ENCODE peak calls at places on chromosome 17, in five cellular contexts. One of them, this sample, is unnamed.

GRCh38 chr17:1650731-1651558 is 1.3 kb upstream of the RILP start:
- DNase-seq in mammary epithelial cell: no peak
- DNase-seq in AG04450: no peak
- DNase-seq in heart right ventricle: no peak
- DNase-seq in choroid plexus epithelial cell: no peak
- DNase-seq in this sample: no peak

GRCh38 chr17:12955521-12955920 is 62.3 kb downstream of the ELAC2 start:
- DNase-seq in mammary epithelial cell: no peak
- DNase-seq in AG04450: no peak
- DNase-seq in heart right ventricle: no peak
- DNase-seq in choroid plexus epithelial cell: no peak
- DNase-seq in this sample: no peak

GRCh38 chr17:41486809-41487530 is 2.7 kb downstream of the KRT36 start:
- DNase-seq in mammary epithelial cell: no peak
- DNase-seq in AG04450: no peak
- DNase-seq in heart right ventricle: no peak
- DNase-seq in choroid plexus epithelial cell: no peak
- DNase-seq in this sample: no peak

GRCh38 chr17:27612160-27612767 is 18.7 kb upstream of the LGALS9 start:
- DNase-seq in mammary epithelial cell: no peak
- DNase-seq in AG04450: no peak
- DNase-seq in heart right ventricle: no peak
- DNase-seq in choroid plexus epithelial cell: peak
- DNase-seq in this sample: peak

GRCh38 chr17:83136931-83137330 is 57.5 kb downstream of the METRNL start:
- DNase-seq in mammary epithelial cell: no peak
- DNase-seq in AG04450: no peak
- DNase-seq in heart right ventricle: no peak
- DNase-seq in choroid plexus epithelial cell: no peak
- DNase-seq in this sample: no peak

GRCh38 chr17:13374203-13375143 is 227.3 kb downstream of the HS3ST3A1 start:
- DNase-seq in mammary epithelial cell: no peak
- DNase-seq in AG04450: no peak
- DNase-seq in heart right ventricle: no peak
- DNase-seq in choroid plexus epithelial cell: peak
- DNase-seq in this sample: no peak

GRCh38 chr17:32584792-32585191 is 98.0 kb downstream of the CDK5R1 start:
- DNase-seq in mammary epithelial cell: no peak
- DNase-seq in AG04450: no peak
- DNase-seq in heart right ventricle: no peak
- DNase-seq in choroid plexus epithelial cell: no peak
- DNase-seq in this sample: no peak

GRCh38 chr17:17780941-17781590 is 55.7 kb downstream of the SREBF1 start:
- DNase-seq in mammary epithelial cell: no peak
- DNase-seq in AG04450: peak
- DNase-seq in heart right ventricle: no peak
- DNase-seq in choroid plexus epithelial cell: peak
- DNase-seq in this sample: peak

GRCh38 chr17:8080799-8081219 is 6.7 kb downstream of the ALOX12B start:
- DNase-seq in mammary epithelial cell: no peak
- DNase-seq in AG04450: no peak
- DNase-seq in heart right ventricle: no peak
- DNase-seq in choroid plexus epithelial cell: no peak
- DNase-seq in this sample: no peak

GRCh38 chr17:42065201-42065600 is 14.8 kb upstream of the C17orf113 start:
- DNase-seq in mammary epithelial cell: no peak
- DNase-seq in AG04450: no peak
- DNase-seq in heart right ventricle: no peak
- DNase-seq in choroid plexus epithelial cell: peak
- DNase-seq in this sample: peak

GRCh38 chr17:78651551-78651950 is 74.4 kb upstream of the DNAH17 start:
- DNase-seq in mammary epithelial cell: peak
- DNase-seq in AG04450: no peak
- DNase-seq in heart right ventricle: no peak
- DNase-seq in choroid plexus epithelial cell: peak
- DNase-seq in this sample: no peak

GRCh38 chr17:45146616-45147101 is 1.6 kb upstream of the HEXIM1 start:
- DNase-seq in mammary epithelial cell: peak
- DNase-seq in AG04450: no peak
- DNase-seq in heart right ventricle: no peak
- DNase-seq in choroid plexus epithelial cell: peak
- DNase-seq in this sample: no peak

GRCh38 chr17:59829217-59830006 is 63.3 kb downstream of the TUBD1 start:
- DNase-seq in mammary epithelial cell: peak
- DNase-seq in AG04450: peak
- DNase-seq in heart right ventricle: no peak
- DNase-seq in choroid plexus epithelial cell: peak
- DNase-seq in this sample: peak

GRCh38 chr17:6052926-6053325 is 17.3 kb upstream of the WSCD1 start:
- DNase-seq in mammary epithelial cell: peak
- DNase-seq in AG04450: no peak
- DNase-seq in heart right ventricle: no peak
- DNase-seq in choroid plexus epithelial cell: no peak
- DNase-seq in this sample: no peak

GRCh38 chr17:82036634-82037112 is 824 bp downstream of the DCXR start:
- DNase-seq in mammary epithelial cell: no peak
- DNase-seq in AG04450: no peak
- DNase-seq in heart right ventricle: no peak
- DNase-seq in choroid plexus epithelial cell: no peak
- DNase-seq in this sample: no peak

GRCh38 chr17:83019376-83019775 is 60.0 kb upstream of the METRNL start:
- DNase-seq in mammary epithelial cell: no peak
- DNase-seq in AG04450: no peak
- DNase-seq in heart right ventricle: no peak
- DNase-seq in choroid plexus epithelial cell: no peak
- DNase-seq in this sample: no peak

GRCh38 chr17:61928101-61928436 is 287 bp upstream of the INTS2 start:
- DNase-seq in mammary epithelial cell: no peak
- DNase-seq in AG04450: no peak
- DNase-seq in heart right ventricle: no peak
- DNase-seq in choroid plexus epithelial cell: no peak
- DNase-seq in this sample: no peak

GRCh38 chr17:39357978-39358377 is 43.4 kb downstream of the FBXL20 start:
- DNase-seq in mammary epithelial cell: no peak
- DNase-seq in AG04450: no peak
- DNase-seq in heart right ventricle: no peak
- DNase-seq in choroid plexus epithelial cell: no peak
- DNase-seq in this sample: no peak

GRCh38 chr17:869567-870530 is 87.7 kb downstream of the MRM3 start:
- DNase-seq in mammary epithelial cell: peak
- DNase-seq in AG04450: no peak
- DNase-seq in heart right ventricle: peak
- DNase-seq in choroid plexus epithelial cell: peak
- DNase-seq in this sample: peak

GRCh38 chr17:17455173-17455572 is 21.6 kb upstream of the MED9 start:
- DNase-seq in mammary epithelial cell: no peak
- DNase-seq in AG04450: no peak
- DNase-seq in heart right ventricle: no peak
- DNase-seq in choroid plexus epithelial cell: no peak
- DNase-seq in this sample: no peak

GRCh38 chr17:82213251-82214011 is 789 bp upstream of the CCDC57 start:
- DNase-seq in mammary epithelial cell: peak
- DNase-seq in AG04450: peak
- DNase-seq in heart right ventricle: no peak
- DNase-seq in choroid plexus epithelial cell: peak
- DNase-seq in this sample: peak

GRCh38 chr17:59257101-59257500 is 36.8 kb downstream of the GDPD1 start:
- DNase-seq in mammary epithelial cell: no peak
- DNase-seq in AG04450: no peak
- DNase-seq in heart right ventricle: no peak
- DNase-seq in choroid plexus epithelial cell: no peak
- DNase-seq in this sample: peak

GRCh38 chr17:45775576-45776011 is 8.5 kb upstream of the CRHR1 start:
- DNase-seq in mammary epithelial cell: peak
- DNase-seq in AG04450: no peak
- DNase-seq in heart right ventricle: peak
- DNase-seq in choroid plexus epithelial cell: no peak
- DNase-seq in this sample: no peak

GRCh38 chr17:45277992-45278391 is 16.1 kb upstream of the SPATA32 start:
- DNase-seq in mammary epithelial cell: no peak
- DNase-seq in AG04450: no peak
- DNase-seq in heart right ventricle: no peak
- DNase-seq in choroid plexus epithelial cell: peak
- DNase-seq in this sample: no peak

GRCh38 chr17:2719861-2720260 is 8.3 kb upstream of the CLUH start:
- DNase-seq in mammary epithelial cell: no peak
- DNase-seq in AG04450: no peak
- DNase-seq in heart right ventricle: no peak
- DNase-seq in choroid plexus epithelial cell: no peak
- DNase-seq in this sample: no peak

GRCh38 chr17:71975331-71975801 is 145.5 kb upstream of the SOX9 start:
- DNase-seq in mammary epithelial cell: peak
- DNase-seq in AG04450: peak
- DNase-seq in heart right ventricle: peak
- DNase-seq in choroid plexus epithelial cell: peak
- DNase-seq in this sample: peak

GRCh38 chr17:61208301-61209098 is 191.1 kb upstream of the TBX2 start:
- DNase-seq in mammary epithelial cell: no peak
- DNase-seq in AG04450: peak
- DNase-seq in heart right ventricle: no peak
- DNase-seq in choroid plexus epithelial cell: peak
- DNase-seq in this sample: no peak

GRCh38 chr17:17413215-17413792 is 63.5 kb upstream of the MED9 start:
- DNase-seq in mammary epithelial cell: peak
- DNase-seq in AG04450: no peak
- DNase-seq in heart right ventricle: no peak
- DNase-seq in choroid plexus epithelial cell: no peak
- DNase-seq in this sample: peak

GRCh38 chr17:51650202-51650601 is 389.9 kb downstream of the UTP18 start:
- DNase-seq in mammary epithelial cell: no peak
- DNase-seq in AG04450: no peak
- DNase-seq in heart right ventricle: no peak
- DNase-seq in choroid plexus epithelial cell: no peak
- DNase-seq in this sample: no peak

GRCh38 chr17:45261577-45262515 is at the start of gene SPATA32:
- DNase-seq in mammary epithelial cell: no peak
- DNase-seq in AG04450: no peak
- DNase-seq in heart right ventricle: peak
- DNase-seq in choroid plexus epithelial cell: peak
- DNase-seq in this sample: peak

GRCh38 chr17:66910651-66911285 is 53.7 kb upstream of the CACNG4 start:
- DNase-seq in mammary epithelial cell: no peak
- DNase-seq in AG04450: no peak
- DNase-seq in heart right ventricle: no peak
- DNase-seq in choroid plexus epithelial cell: no peak
- DNase-seq in this sample: no peak

GRCh38 chr17:66918896-66919295 is 45.6 kb upstream of the CACNG4 start:
- DNase-seq in mammary epithelial cell: no peak
- DNase-seq in AG04450: no peak
- DNase-seq in heart right ventricle: no peak
- DNase-seq in choroid plexus epithelial cell: no peak
- DNase-seq in this sample: no peak

GRCh38 chr17:66916946-66917345 is 47.6 kb upstream of the CACNG4 start:
- DNase-seq in mammary epithelial cell: no peak
- DNase-seq in AG04450: no peak
- DNase-seq in heart right ventricle: no peak
- DNase-seq in choroid plexus epithelial cell: no peak
- DNase-seq in this sample: no peak

GRCh38 chr17:66915792-66916191 is 48.7 kb upstream of the CACNG4 start:
- DNase-seq in mammary epithelial cell: no peak
- DNase-seq in AG04450: no peak
- DNase-seq in heart right ventricle: no peak
- DNase-seq in choroid plexus epithelial cell: no peak
- DNase-seq in this sample: no peak

GRCh38 chr17:66915204-66915611 is 49.3 kb upstream of the CACNG4 start:
- DNase-seq in mammary epithelial cell: peak
- DNase-seq in AG04450: no peak
- DNase-seq in heart right ventricle: no peak
- DNase-seq in choroid plexus epithelial cell: peak
- DNase-seq in this sample: peak
- TF ChIP-seq CTCF in mammary epithelial cell: peak
- TF ChIP-seq CTCF in AG04450: peak
- TF ChIP-seq CTCF in heart right ventricle: peak
- TF ChIP-seq CTCF in choroid plexus epithelial cell: peak
- TF ChIP-seq CTCF in this sample: peak

DNA sequence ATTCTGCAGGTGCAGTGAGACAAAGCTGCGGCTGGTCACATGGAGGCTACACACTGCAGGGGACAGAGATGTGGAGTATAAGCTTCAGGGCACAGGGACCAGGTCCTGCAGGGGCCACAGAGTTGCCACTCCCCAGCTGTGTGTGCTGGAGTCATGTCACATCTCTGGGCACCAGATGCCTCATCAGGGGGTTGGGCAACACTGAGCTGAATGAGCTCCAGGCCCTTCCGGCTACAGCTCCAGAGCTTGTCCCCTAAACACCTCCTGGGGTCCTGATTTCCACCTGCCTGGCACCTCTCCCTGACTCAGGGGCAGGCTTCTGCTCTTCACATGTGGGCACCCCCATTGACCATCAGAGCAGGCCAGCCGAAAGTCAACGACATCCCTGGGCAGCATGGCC is 32.5 kb downstream of the SPHK1 start:
- DNase-seq in mammary epithelial cell: no peak
- DNase-seq in AG04450: no peak
- DNase-seq in heart right ventricle: no peak
- DNase-seq in choroid plexus epithelial cell: no peak
- DNase-seq in this sample: no peak
- TF ChIP-seq CTCF in mammary epithelial cell: no peak
- TF ChIP-seq CTCF in AG04450: no peak
- TF ChIP-seq CTCF in heart right ventricle: no peak
- TF ChIP-seq CTCF in choroid plexus epithelial cell: no peak
- TF ChIP-seq CTCF in this sample: no peak

GRCh38 chr17:11140501-11140900 is 100.5 kb upstream of the SHISA6 start:
- DNase-seq in mammary epithelial cell: no peak
- DNase-seq in AG04450: no peak
- DNase-seq in heart right ventricle: no peak
- DNase-seq in choroid plexus epithelial cell: no peak
- DNase-seq in this sample: no peak

GRCh38 chr17:11140028-11140427 is 101.0 kb upstream of the SHISA6 start:
- DNase-seq in mammary epithelial cell: no peak
- DNase-seq in AG04450: no peak
- DNase-seq in heart right ventricle: peak
- DNase-seq in choroid plexus epithelial cell: no peak
- DNase-seq in this sample: no peak

GRCh38 chr17:11144358-11145233 is 96.4 kb upstream of the SHISA6 start:
- DNase-seq in mammary epithelial cell: peak
- DNase-seq in AG04450: no peak
- DNase-seq in heart right ventricle: no peak
- DNase-seq in choroid plexus epithelial cell: peak
- DNase-seq in this sample: peak

GRCh38 chr17:11142231-11142630 is 98.8 kb upstream of the SHISA6 start:
- DNase-seq in mammary epithelial cell: no peak
- DNase-seq in AG04450: no peak
- DNase-seq in heart right ventricle: no peak
- DNase-seq in choroid plexus epithelial cell: no peak
- DNase-seq in this sample: no peak
- TF ChIP-seq CTCF in mammary epithelial cell: no peak
- TF ChIP-seq CTCF in AG04450: no peak
- TF ChIP-seq CTCF in heart right ventricle: no peak
- TF ChIP-seq CTCF in choroid plexus epithelial cell: no peak
- TF ChIP-seq CTCF in this sample: no peak

GRCh38 chr17:48542114-48542955 is 2.6 kb downstream of the HOXB2 start:
- DNase-seq in mammary epithelial cell: no peak
- DNase-seq in AG04450: no peak
- DNase-seq in heart right ventricle: peak
- DNase-seq in choroid plexus epithelial cell: no peak
- DNase-seq in this sample: no peak
- TF ChIP-seq CTCF in mammary epithelial cell: no peak
- TF ChIP-seq CTCF in AG04450: no peak
- TF ChIP-seq CTCF in heart right ventricle: no peak
- TF ChIP-seq CTCF in choroid plexus epithelial cell: no peak
- TF ChIP-seq CTCF in this sample: no peak

GRCh38 chr17:75693500-75694481 is 26.7 kb downstream of the SAP30BP start:
- DNase-seq in mammary epithelial cell: peak
- DNase-seq in AG04450: no peak
- DNase-seq in heart right ventricle: peak
- DNase-seq in choroid plexus epithelial cell: peak
- DNase-seq in this sample: peak
- TF ChIP-seq CTCF in mammary epithelial cell: peak
- TF ChIP-seq CTCF in AG04450: no peak
- TF ChIP-seq CTCF in heart right ventricle: peak
- TF ChIP-seq CTCF in choroid plexus epithelial cell: peak
- TF ChIP-seq CTCF in this sample: no peak

This sample was measured in epithelial cell of esophagus.